ENCODE peak calls at places on chromosomes 12 and 14, in ten cellular contexts. One of them, this sample, is unnamed.

GRCh38 chr14:102901633-102902032 is 20.8 kb upstream of the AMN start:
- DNase-seq in NCI-H1694 treated with DMSO at 0.1 percent for 48 hours: no peak
- DNase-seq in Caco-2: no peak
- DNase-seq in left colon: no peak
- DNase-seq in NCI-H460: no peak
- DNase-seq in cerebellar cortex: no peak
- DNase-seq in stimulated activated CD4-positive, alpha-beta T cell treated with anti-CD3 and anti-CD28 coated beads, Interleukin-12 subunit alpha, Interleukin-12 subunit beta, amount 100 ng/mL, for 4 hours: no peak
- DNase-seq in GOT3: no peak
- DNase-seq in activated gamma-delta T cell treated with anti-CD3 and anti-CD28 coated beads, Interleukin-2, amount 50 U/mL, for 16 hours: no peak
- DNase-seq in GM10248: peak
- DNase-seq in this sample: no peak

GRCh38 chr12:25373396-25373795 is 122.7 kb upstream of the KRAS start:
- DNase-seq in NCI-H1694 treated with DMSO at 0.1 percent for 48 hours: no peak
- DNase-seq in Caco-2: no peak
- DNase-seq in left colon: no peak
- DNase-seq in NCI-H460: no peak
- DNase-seq in cerebellar cortex: no peak
- DNase-seq in stimulated activated CD4-positive, alpha-beta T cell treated with anti-CD3 and anti-CD28 coated beads, Interleukin-12 subunit alpha, Interleukin-12 subunit beta, amount 100 ng/mL, for 4 hours: no peak
- DNase-seq in GOT3: no peak
- DNase-seq in activated gamma-delta T cell treated with anti-CD3 and anti-CD28 coated beads, Interleukin-2, amount 50 U/mL, for 16 hours: no peak
- DNase-seq in GM10248: no peak
- DNase-seq in this sample: no peak

GRCh38 chr14:67240168-67240932 is 885 bp upstream of the PALS1 start:
- DNase-seq in NCI-H1694 treated with DMSO at 0.1 percent for 48 hours: peak
- DNase-seq in Caco-2: peak
- DNase-seq in left colon: peak
- DNase-seq in NCI-H460: peak
- DNase-seq in cerebellar cortex: peak
- DNase-seq in stimulated activated CD4-positive, alpha-beta T cell treated with anti-CD3 and anti-CD28 coated beads, Interleukin-12 subunit alpha, Interleukin-12 subunit beta, amount 100 ng/mL, for 4 hours: peak
- DNase-seq in GOT3: no peak
- DNase-seq in activated gamma-delta T cell treated with anti-CD3 and anti-CD28 coated beads, Interleukin-2, amount 50 U/mL, for 16 hours: no peak
- DNase-seq in GM10248: peak
- DNase-seq in this sample: no peak

GRCh38 chr14:91329615-91330014 is 85.1 kb upstream of the GPR68 start:
- DNase-seq in NCI-H1694 treated with DMSO at 0.1 percent for 48 hours: no peak
- DNase-seq in Caco-2: no peak
- DNase-seq in left colon: no peak
- DNase-seq in NCI-H460: no peak
- DNase-seq in cerebellar cortex: no peak
- DNase-seq in stimulated activated CD4-positive, alpha-beta T cell treated with anti-CD3 and anti-CD28 coated beads, Interleukin-12 subunit alpha, Interleukin-12 subunit beta, amount 100 ng/mL, for 4 hours: no peak
- DNase-seq in GOT3: no peak
- DNase-seq in activated gamma-delta T cell treated with anti-CD3 and anti-CD28 coated beads, Interleukin-2, amount 50 U/mL, for 16 hours: no peak
- DNase-seq in GM10248: no peak
- DNase-seq in this sample: no peak

GRCh38 chr14:70780396-70781075 is 28.8 kb downstream of the MAP3K9 start:
- DNase-seq in NCI-H1694 treated with DMSO at 0.1 percent for 48 hours: no peak
- DNase-seq in Caco-2: no peak
- DNase-seq in left colon: no peak
- DNase-seq in NCI-H460: no peak
- DNase-seq in cerebellar cortex: no peak
- DNase-seq in stimulated activated CD4-positive, alpha-beta T cell treated with anti-CD3 and anti-CD28 coated beads, Interleukin-12 subunit alpha, Interleukin-12 subunit beta, amount 100 ng/mL, for 4 hours: no peak
- DNase-seq in GOT3: no peak
- DNase-seq in activated gamma-delta T cell treated with anti-CD3 and anti-CD28 coated beads, Interleukin-2, amount 50 U/mL, for 16 hours: no peak
- DNase-seq in GM10248: peak
- DNase-seq in this sample: no peak

GRCh38 chr14:99850705-99851104 is 57.5 kb downstream of the EML1 start:
- DNase-seq in NCI-H1694 treated with DMSO at 0.1 percent for 48 hours: no peak
- DNase-seq in Caco-2: no peak
- DNase-seq in left colon: no peak
- DNase-seq in NCI-H460: no peak
- DNase-seq in cerebellar cortex: no peak
- DNase-seq in stimulated activated CD4-positive, alpha-beta T cell treated with anti-CD3 and anti-CD28 coated beads, Interleukin-12 subunit alpha, Interleukin-12 subunit beta, amount 100 ng/mL, for 4 hours: no peak
- DNase-seq in GOT3: no peak
- DNase-seq in activated gamma-delta T cell treated with anti-CD3 and anti-CD28 coated beads, Interleukin-2, amount 50 U/mL, for 16 hours: no peak
- DNase-seq in GM10248: no peak
- DNase-seq in this sample: no peak

GRCh38 chr12:106840217-106840616 is 65.7 kb downstream of the RIC8B start:
- DNase-seq in NCI-H1694 treated with DMSO at 0.1 percent for 48 hours: no peak
- DNase-seq in Caco-2: no peak
- DNase-seq in left colon: no peak
- DNase-seq in NCI-H460: no peak
- DNase-seq in cerebellar cortex: no peak
- DNase-seq in stimulated activated CD4-positive, alpha-beta T cell treated with anti-CD3 and anti-CD28 coated beads, Interleukin-12 subunit alpha, Interleukin-12 subunit beta, amount 100 ng/mL, for 4 hours: no peak
- DNase-seq in GOT3: no peak
- DNase-seq in activated gamma-delta T cell treated with anti-CD3 and anti-CD28 coated beads, Interleukin-2, amount 50 U/mL, for 16 hours: no peak
- DNase-seq in GM10248: no peak
- DNase-seq in this sample: no peak

GRCh38 chr12:75623631-75624118 is 112.3 kb upstream of the KRR1 start:
- DNase-seq in NCI-H1694 treated with DMSO at 0.1 percent for 48 hours: no peak
- DNase-seq in Caco-2: peak
- DNase-seq in left colon: no peak
- DNase-seq in NCI-H460: peak
- DNase-seq in cerebellar cortex: no peak
- DNase-seq in stimulated activated CD4-positive, alpha-beta T cell treated with anti-CD3 and anti-CD28 coated beads, Interleukin-12 subunit alpha, Interleukin-12 subunit beta, amount 100 ng/mL, for 4 hours: no peak
- DNase-seq in GOT3: no peak
- DNase-seq in activated gamma-delta T cell treated with anti-CD3 and anti-CD28 coated beads, Interleukin-2, amount 50 U/mL, for 16 hours: no peak
- DNase-seq in GM10248: no peak
- DNase-seq in this sample: no peak

GRCh38 chr12:51357374-51358047 is 11.0 kb upstream of the CELA1 start:
- DNase-seq in NCI-H1694 treated with DMSO at 0.1 percent for 48 hours: no peak
- DNase-seq in Caco-2: no peak
- DNase-seq in left colon: no peak
- DNase-seq in NCI-H460: no peak
- DNase-seq in cerebellar cortex: no peak
- DNase-seq in stimulated activated CD4-positive, alpha-beta T cell treated with anti-CD3 and anti-CD28 coated beads, Interleukin-12 subunit alpha, Interleukin-12 subunit beta, amount 100 ng/mL, for 4 hours: no peak
- DNase-seq in GOT3: no peak
- DNase-seq in activated gamma-delta T cell treated with anti-CD3 and anti-CD28 coated beads, Interleukin-2, amount 50 U/mL, for 16 hours: no peak
- DNase-seq in GM10248: no peak
- DNase-seq in this sample: no peak

GRCh38 chr12:111444706-111445310 is 39.1 kb downstream of the SH2B3 start:
- DNase-seq in NCI-H1694 treated with DMSO at 0.1 percent for 48 hours: no peak
- DNase-seq in Caco-2: peak
- DNase-seq in left colon: peak
- DNase-seq in NCI-H460: no peak
- DNase-seq in cerebellar cortex: no peak
- DNase-seq in stimulated activated CD4-positive, alpha-beta T cell treated with anti-CD3 and anti-CD28 coated beads, Interleukin-12 subunit alpha, Interleukin-12 subunit beta, amount 100 ng/mL, for 4 hours: peak
- DNase-seq in GOT3: no peak
- DNase-seq in activated gamma-delta T cell treated with anti-CD3 and anti-CD28 coated beads, Interleukin-2, amount 50 U/mL, for 16 hours: peak
- DNase-seq in GM10248: peak
- DNase-seq in this sample: peak

GRCh38 chr12:71160585-71160984 is 2.8 kb upstream of the TSPAN8 start:
- DNase-seq in NCI-H1694 treated with DMSO at 0.1 percent for 48 hours: no peak
- DNase-seq in Caco-2: no peak
- DNase-seq in left colon: no peak
- DNase-seq in NCI-H460: no peak
- DNase-seq in cerebellar cortex: no peak
- DNase-seq in stimulated activated CD4-positive, alpha-beta T cell treated with anti-CD3 and anti-CD28 coated beads, Interleukin-12 subunit alpha, Interleukin-12 subunit beta, amount 100 ng/mL, for 4 hours: no peak
- DNase-seq in GOT3: no peak
- DNase-seq in activated gamma-delta T cell treated with anti-CD3 and anti-CD28 coated beads, Interleukin-2, amount 50 U/mL, for 16 hours: no peak
- DNase-seq in GM10248: no peak
- DNase-seq in this sample: no peak

GRCh38 chr14:104426771-104427125 is 152.8 kb upstream of the C14orf180 start:
- DNase-seq in NCI-H1694 treated with DMSO at 0.1 percent for 48 hours: peak
- DNase-seq in Caco-2: no peak
- DNase-seq in left colon: no peak
- DNase-seq in NCI-H460: no peak
- DNase-seq in cerebellar cortex: no peak
- DNase-seq in stimulated activated CD4-positive, alpha-beta T cell treated with anti-CD3 and anti-CD28 coated beads, Interleukin-12 subunit alpha, Interleukin-12 subunit beta, amount 100 ng/mL, for 4 hours: no peak
- DNase-seq in GOT3: no peak
- DNase-seq in activated gamma-delta T cell treated with anti-CD3 and anti-CD28 coated beads, Interleukin-2, amount 50 U/mL, for 16 hours: no peak
- DNase-seq in GM10248: peak
- DNase-seq in this sample: no peak

GRCh38 chr12:24780969-24781368 is 167.9 kb downstream of the BCAT1 start:
- DNase-seq in NCI-H1694 treated with DMSO at 0.1 percent for 48 hours: peak
- DNase-seq in Caco-2: no peak
- DNase-seq in left colon: no peak
- DNase-seq in NCI-H460: no peak
- DNase-seq in cerebellar cortex: no peak
- DNase-seq in stimulated activated CD4-positive, alpha-beta T cell treated with anti-CD3 and anti-CD28 coated beads, Interleukin-12 subunit alpha, Interleukin-12 subunit beta, amount 100 ng/mL, for 4 hours: no peak
- DNase-seq in GOT3: no peak
- DNase-seq in activated gamma-delta T cell treated with anti-CD3 and anti-CD28 coated beads, Interleukin-2, amount 50 U/mL, for 16 hours: no peak
- DNase-seq in GM10248: peak
- DNase-seq in this sample: no peak

GRCh38 chr12:121536929-121537813 is 43.7 kb downstream of the KDM2B start:
- DNase-seq in NCI-H1694 treated with DMSO at 0.1 percent for 48 hours: no peak
- DNase-seq in Caco-2: peak
- DNase-seq in left colon: peak
- DNase-seq in NCI-H460: peak
- DNase-seq in cerebellar cortex: peak
- DNase-seq in stimulated activated CD4-positive, alpha-beta T cell treated with anti-CD3 and anti-CD28 coated beads, Interleukin-12 subunit alpha, Interleukin-12 subunit beta, amount 100 ng/mL, for 4 hours: peak
- DNase-seq in GOT3: no peak
- DNase-seq in activated gamma-delta T cell treated with anti-CD3 and anti-CD28 coated beads, Interleukin-2, amount 50 U/mL, for 16 hours: no peak
- DNase-seq in GM10248: peak
- DNase-seq in this sample: peak

GRCh38 chr12:41345071-41345470 is 157.0 kb downstream of the PDZRN4 start:
- DNase-seq in NCI-H1694 treated with DMSO at 0.1 percent for 48 hours: no peak
- DNase-seq in Caco-2: no peak
- DNase-seq in left colon: no peak
- DNase-seq in NCI-H460: no peak
- DNase-seq in cerebellar cortex: no peak
- DNase-seq in stimulated activated CD4-positive, alpha-beta T cell treated with anti-CD3 and anti-CD28 coated beads, Interleukin-12 subunit alpha, Interleukin-12 subunit beta, amount 100 ng/mL, for 4 hours: no peak
- DNase-seq in GOT3: no peak
- DNase-seq in activated gamma-delta T cell treated with anti-CD3 and anti-CD28 coated beads, Interleukin-2, amount 50 U/mL, for 16 hours: no peak
- DNase-seq in GM10248: no peak
- DNase-seq in this sample: no peak

GRCh38 chr12:51827925-51828818 is 20.3 kb downstream of the FIGNL2 start:
- DNase-seq in NCI-H1694 treated with DMSO at 0.1 percent for 48 hours: no peak
- DNase-seq in Caco-2: no peak
- DNase-seq in left colon: peak
- DNase-seq in NCI-H460: no peak
- DNase-seq in cerebellar cortex: no peak
- DNase-seq in stimulated activated CD4-positive, alpha-beta T cell treated with anti-CD3 and anti-CD28 coated beads, Interleukin-12 subunit alpha, Interleukin-12 subunit beta, amount 100 ng/mL, for 4 hours: peak
- DNase-seq in GOT3: no peak
- DNase-seq in activated gamma-delta T cell treated with anti-CD3 and anti-CD28 coated beads, Interleukin-2, amount 50 U/mL, for 16 hours: peak
- DNase-seq in GM10248: no peak
- DNase-seq in this sample: no peak

GRCh38 chr12:65902504-65902903 is 78.2 kb downstream of the HMGA2 start:
- DNase-seq in NCI-H1694 treated with DMSO at 0.1 percent for 48 hours: no peak
- DNase-seq in Caco-2: no peak
- DNase-seq in left colon: no peak
- DNase-seq in NCI-H460: no peak
- DNase-seq in cerebellar cortex: no peak
- DNase-seq in stimulated activated CD4-positive, alpha-beta T cell treated with anti-CD3 and anti-CD28 coated beads, Interleukin-12 subunit alpha, Interleukin-12 subunit beta, amount 100 ng/mL, for 4 hours: no peak
- DNase-seq in GOT3: no peak
- DNase-seq in activated gamma-delta T cell treated with anti-CD3 and anti-CD28 coated beads, Interleukin-2, amount 50 U/mL, for 16 hours: no peak
- DNase-seq in GM10248: peak
- DNase-seq in this sample: no peak

GRCh38 chr12:117994551-117995438 is 21.7 kb upstream of the RFC5 start:
- DNase-seq in NCI-H1694 treated with DMSO at 0.1 percent for 48 hours: no peak
- DNase-seq in Caco-2: no peak
- DNase-seq in left colon: no peak
- DNase-seq in NCI-H460: no peak
- DNase-seq in cerebellar cortex: no peak
- DNase-seq in stimulated activated CD4-positive, alpha-beta T cell treated with anti-CD3 and anti-CD28 coated beads, Interleukin-12 subunit alpha, Interleukin-12 subunit beta, amount 100 ng/mL, for 4 hours: no peak
- DNase-seq in GOT3: no peak
- DNase-seq in activated gamma-delta T cell treated with anti-CD3 and anti-CD28 coated beads, Interleukin-2, amount 50 U/mL, for 16 hours: no peak
- DNase-seq in GM10248: no peak
- DNase-seq in this sample: no peak

GRCh38 chr14:92586001-92586947 is 72.7 kb downstream of the RIN3 start:
- DNase-seq in NCI-H1694 treated with DMSO at 0.1 percent for 48 hours: no peak
- DNase-seq in Caco-2: no peak
- DNase-seq in left colon: no peak
- DNase-seq in NCI-H460: no peak
- DNase-seq in cerebellar cortex: no peak
- DNase-seq in stimulated activated CD4-positive, alpha-beta T cell treated with anti-CD3 and anti-CD28 coated beads, Interleukin-12 subunit alpha, Interleukin-12 subunit beta, amount 100 ng/mL, for 4 hours: no peak
- DNase-seq in GOT3: peak
- DNase-seq in activated gamma-delta T cell treated with anti-CD3 and anti-CD28 coated beads, Interleukin-2, amount 50 U/mL, for 16 hours: no peak
- DNase-seq in GM10248: no peak
- DNase-seq in this sample: peak